ENCODE peak calls at places on chromosome 7, in six cellular contexts. One of them, this sample, is unnamed.

GRCh38 chr7:157718303-157719007 is 381.7 kb downstream of the DNAJB6 start:
- DNase-seq in stimulated activated CD8-positive, alpha-beta memory T cell treated with anti-CD3 and anti-CD28 coated beads, Interleukin-7, amount 100 ng/mL, for 48 hours: no peak
- DNase-seq in NCI-H1105: no peak
- DNase-seq in mucosa of gallbladder: no peak
- DNase-seq in foreskin fibroblast: no peak
- DNase-seq in stimulated activated CD4-positive, alpha-beta T cell treated with anti-CD3 and anti-CD28 coated beads, Interleukin-2, amount 100 ng/mL, for 48 hours: no peak
- DNase-seq in this sample: no peak

GRCh38 chr7:115763347-115763746 is 267.2 kb downstream of the TFEC start:
- DNase-seq in mucosa of gallbladder: no peak
- DNase-seq in NCI-H1105: no peak
- DNase-seq in stimulated activated CD4-positive, alpha-beta T cell treated with anti-CD3 and anti-CD28 coated beads, Interleukin-2, amount 100 ng/mL, for 48 hours: no peak
- DNase-seq in foreskin fibroblast: no peak
- DNase-seq in stimulated activated CD8-positive, alpha-beta memory T cell treated with anti-CD3 and anti-CD28 coated beads, Interleukin-7, amount 100 ng/mL, for 48 hours: no peak
- DNase-seq in this sample: no peak

GRCh38 chr7:10128748-10129147 is 844.9 kb upstream of the PHF14 start:
- DNase-seq in stimulated activated CD8-positive, alpha-beta memory T cell treated with anti-CD3 and anti-CD28 coated beads, Interleukin-7, amount 100 ng/mL, for 48 hours: no peak
- DNase-seq in stimulated activated CD4-positive, alpha-beta T cell treated with anti-CD3 and anti-CD28 coated beads, Interleukin-2, amount 100 ng/mL, for 48 hours: no peak
- DNase-seq in foreskin fibroblast: no peak
- DNase-seq in mucosa of gallbladder: no peak
- DNase-seq in NCI-H1105: peak
- DNase-seq in this sample: peak

GRCh38 chr7:1468203-1468602 is 8.9 kb upstream of the MICALL2 start:
- DNase-seq in stimulated activated CD4-positive, alpha-beta T cell treated with anti-CD3 and anti-CD28 coated beads, Interleukin-2, amount 100 ng/mL, for 48 hours: no peak
- DNase-seq in NCI-H1105: no peak
- DNase-seq in mucosa of gallbladder: no peak
- DNase-seq in stimulated activated CD8-positive, alpha-beta memory T cell treated with anti-CD3 and anti-CD28 coated beads, Interleukin-7, amount 100 ng/mL, for 48 hours: no peak
- DNase-seq in foreskin fibroblast: no peak
- DNase-seq in this sample: no peak

GRCh38 chr7:36278069-36278766 is 111.4 kb upstream of the ANLN start:
- DNase-seq in stimulated activated CD4-positive, alpha-beta T cell treated with anti-CD3 and anti-CD28 coated beads, Interleukin-2, amount 100 ng/mL, for 48 hours: no peak
- DNase-seq in foreskin fibroblast: no peak
- DNase-seq in NCI-H1105: no peak
- DNase-seq in mucosa of gallbladder: peak
- DNase-seq in stimulated activated CD8-positive, alpha-beta memory T cell treated with anti-CD3 and anti-CD28 coated beads, Interleukin-7, amount 100 ng/mL, for 48 hours: no peak
- DNase-seq in this sample: peak

GRCh38 chr7:42493436-42494198 is 256.6 kb upstream of the GLI3 start:
- DNase-seq in stimulated activated CD4-positive, alpha-beta T cell treated with anti-CD3 and anti-CD28 coated beads, Interleukin-2, amount 100 ng/mL, for 48 hours: no peak
- DNase-seq in stimulated activated CD8-positive, alpha-beta memory T cell treated with anti-CD3 and anti-CD28 coated beads, Interleukin-7, amount 100 ng/mL, for 48 hours: peak
- DNase-seq in NCI-H1105: no peak
- DNase-seq in mucosa of gallbladder: peak
- DNase-seq in foreskin fibroblast: peak
- DNase-seq in this sample: no peak

GRCh38 chr7:30914611-30915601 is 3.3 kb downstream of the AQP1 start:
- DNase-seq in stimulated activated CD4-positive, alpha-beta T cell treated with anti-CD3 and anti-CD28 coated beads, Interleukin-2, amount 100 ng/mL, for 48 hours: no peak
- DNase-seq in foreskin fibroblast: peak
- DNase-seq in mucosa of gallbladder: no peak
- DNase-seq in NCI-H1105: no peak
- DNase-seq in stimulated activated CD8-positive, alpha-beta memory T cell treated with anti-CD3 and anti-CD28 coated beads, Interleukin-7, amount 100 ng/mL, for 48 hours: no peak
- DNase-seq in this sample: no peak

GRCh38 chr7:119482209-119482608 is 790.8 kb upstream of the KCND2 start:
- DNase-seq in stimulated activated CD4-positive, alpha-beta T cell treated with anti-CD3 and anti-CD28 coated beads, Interleukin-2, amount 100 ng/mL, for 48 hours: no peak
- DNase-seq in foreskin fibroblast: no peak
- DNase-seq in NCI-H1105: no peak
- DNase-seq in mucosa of gallbladder: no peak
- DNase-seq in stimulated activated CD8-positive, alpha-beta memory T cell treated with anti-CD3 and anti-CD28 coated beads, Interleukin-7, amount 100 ng/mL, for 48 hours: no peak
- DNase-seq in this sample: no peak

GRCh38 chr7:146366938-146367337 is 250.3 kb downstream of the CNTNAP2 start:
- DNase-seq in foreskin fibroblast: no peak
- DNase-seq in stimulated activated CD8-positive, alpha-beta memory T cell treated with anti-CD3 and anti-CD28 coated beads, Interleukin-7, amount 100 ng/mL, for 48 hours: no peak
- DNase-seq in NCI-H1105: no peak
- DNase-seq in stimulated activated CD4-positive, alpha-beta T cell treated with anti-CD3 and anti-CD28 coated beads, Interleukin-2, amount 100 ng/mL, for 48 hours: no peak
- DNase-seq in mucosa of gallbladder: no peak
- DNase-seq in this sample: no peak

GRCh38 chr7:65308300-65308678 is 65.4 kb upstream of the ZNF92 start:
- DNase-seq in mucosa of gallbladder: no peak
- DNase-seq in foreskin fibroblast: no peak
- DNase-seq in NCI-H1105: no peak
- DNase-seq in stimulated activated CD4-positive, alpha-beta T cell treated with anti-CD3 and anti-CD28 coated beads, Interleukin-2, amount 100 ng/mL, for 48 hours: no peak
- DNase-seq in stimulated activated CD8-positive, alpha-beta memory T cell treated with anti-CD3 and anti-CD28 coated beads, Interleukin-7, amount 100 ng/mL, for 48 hours: no peak
- DNase-seq in this sample: no peak

GRCh38 chr7:63067897-63068585 is 930.6 kb upstream of the ZNF722 start:
- DNase-seq in mucosa of gallbladder: peak
- DNase-seq in stimulated activated CD4-positive, alpha-beta T cell treated with anti-CD3 and anti-CD28 coated beads, Interleukin-2, amount 100 ng/mL, for 48 hours: no peak
- DNase-seq in stimulated activated CD8-positive, alpha-beta memory T cell treated with anti-CD3 and anti-CD28 coated beads, Interleukin-7, amount 100 ng/mL, for 48 hours: no peak
- DNase-seq in NCI-H1105: peak
- DNase-seq in foreskin fibroblast: no peak
- DNase-seq in this sample: no peak

GRCh38 chr7:107890962-107891618 is at the start of gene DLD:
- DNase-seq in stimulated activated CD8-positive, alpha-beta memory T cell treated with anti-CD3 and anti-CD28 coated beads, Interleukin-7, amount 100 ng/mL, for 48 hours: peak
- DNase-seq in stimulated activated CD4-positive, alpha-beta T cell treated with anti-CD3 and anti-CD28 coated beads, Interleukin-2, amount 100 ng/mL, for 48 hours: peak
- DNase-seq in foreskin fibroblast: peak
- DNase-seq in mucosa of gallbladder: peak
- DNase-seq in NCI-H1105: peak
- DNase-seq in this sample: peak

GRCh38 chr7:44076101-44076895 is 6.0 kb downstream of the POLM start:
- DNase-seq in NCI-H1105: no peak
- DNase-seq in mucosa of gallbladder: peak
- DNase-seq in stimulated activated CD4-positive, alpha-beta T cell treated with anti-CD3 and anti-CD28 coated beads, Interleukin-2, amount 100 ng/mL, for 48 hours: no peak
- DNase-seq in stimulated activated CD8-positive, alpha-beta memory T cell treated with anti-CD3 and anti-CD28 coated beads, Interleukin-7, amount 100 ng/mL, for 48 hours: no peak
- DNase-seq in foreskin fibroblast: no peak
- DNase-seq in this sample: no peak

GRCh38 chr7:79137942-79138341 is 315.5 kb downstream of the MAGI2 start:
- DNase-seq in foreskin fibroblast: peak
- DNase-seq in stimulated activated CD8-positive, alpha-beta memory T cell treated with anti-CD3 and anti-CD28 coated beads, Interleukin-7, amount 100 ng/mL, for 48 hours: no peak
- DNase-seq in NCI-H1105: no peak
- DNase-seq in mucosa of gallbladder: no peak
- DNase-seq in stimulated activated CD4-positive, alpha-beta T cell treated with anti-CD3 and anti-CD28 coated beads, Interleukin-2, amount 100 ng/mL, for 48 hours: no peak
- DNase-seq in this sample: no peak

GRCh38 chr7:34034728-34035127 is 129.4 kb downstream of the BMPER start:
- DNase-seq in stimulated activated CD4-positive, alpha-beta T cell treated with anti-CD3 and anti-CD28 coated beads, Interleukin-2, amount 100 ng/mL, for 48 hours: no peak
- DNase-seq in stimulated activated CD8-positive, alpha-beta memory T cell treated with anti-CD3 and anti-CD28 coated beads, Interleukin-7, amount 100 ng/mL, for 48 hours: no peak
- DNase-seq in mucosa of gallbladder: no peak
- DNase-seq in NCI-H1105: no peak
- DNase-seq in foreskin fibroblast: no peak
- DNase-seq in this sample: no peak

GRCh38 chr7:35185908-35186731 is 67.8 kb downstream of the TBX20 start:
- DNase-seq in stimulated activated CD8-positive, alpha-beta memory T cell treated with anti-CD3 and anti-CD28 coated beads, Interleukin-7, amount 100 ng/mL, for 48 hours: no peak
- DNase-seq in foreskin fibroblast: peak
- DNase-seq in stimulated activated CD4-positive, alpha-beta T cell treated with anti-CD3 and anti-CD28 coated beads, Interleukin-2, amount 100 ng/mL, for 48 hours: peak
- DNase-seq in mucosa of gallbladder: no peak
- DNase-seq in NCI-H1105: peak
- DNase-seq in this sample: peak

GRCh38 chr7:42869131-42870020 is 42.5 kb downstream of the C7orf25 start:
- DNase-seq in stimulated activated CD4-positive, alpha-beta T cell treated with anti-CD3 and anti-CD28 coated beads, Interleukin-2, amount 100 ng/mL, for 48 hours: peak
- DNase-seq in stimulated activated CD8-positive, alpha-beta memory T cell treated with anti-CD3 and anti-CD28 coated beads, Interleukin-7, amount 100 ng/mL, for 48 hours: peak
- DNase-seq in foreskin fibroblast: peak
- DNase-seq in mucosa of gallbladder: no peak
- DNase-seq in NCI-H1105: no peak
- DNase-seq in this sample: no peak

GRCh38 chr7:8277394-8277982 is 15.5 kb upstream of the ICA1 start:
- DNase-seq in mucosa of gallbladder: no peak
- DNase-seq in foreskin fibroblast: no peak
- DNase-seq in NCI-H1105: no peak
- DNase-seq in stimulated activated CD8-positive, alpha-beta memory T cell treated with anti-CD3 and anti-CD28 coated beads, Interleukin-7, amount 100 ng/mL, for 48 hours: no peak
- DNase-seq in stimulated activated CD4-positive, alpha-beta T cell treated with anti-CD3 and anti-CD28 coated beads, Interleukin-2, amount 100 ng/mL, for 48 hours: no peak
- DNase-seq in this sample: no peak

GRCh38 chr7:134444198-134444960 is 14.5 kb downstream of the AKR1B1 start:
- DNase-seq in foreskin fibroblast: no peak
- DNase-seq in mucosa of gallbladder: no peak
- DNase-seq in NCI-H1105: no peak
- DNase-seq in stimulated activated CD4-positive, alpha-beta T cell treated with anti-CD3 and anti-CD28 coated beads, Interleukin-2, amount 100 ng/mL, for 48 hours: no peak
- DNase-seq in stimulated activated CD8-positive, alpha-beta memory T cell treated with anti-CD3 and anti-CD28 coated beads, Interleukin-7, amount 100 ng/mL, for 48 hours: no peak
- DNase-seq in this sample: no peak

GRCh38 chr7:127652333-127653248 is 597 bp downstream of the SND1 start:
- DNase-seq in mucosa of gallbladder: no peak
- DNase-seq in foreskin fibroblast: no peak
- DNase-seq in stimulated activated CD4-positive, alpha-beta T cell treated with anti-CD3 and anti-CD28 coated beads, Interleukin-2, amount 100 ng/mL, for 48 hours: no peak
- DNase-seq in NCI-H1105: no peak
- DNase-seq in stimulated activated CD8-positive, alpha-beta memory T cell treated with anti-CD3 and anti-CD28 coated beads, Interleukin-7, amount 100 ng/mL, for 48 hours: no peak
- DNase-seq in this sample: no peak

GRCh38 chr7:25347360-25347759 is 119.1 kb upstream of the NPVF start:
- DNase-seq in stimulated activated CD8-positive, alpha-beta memory T cell treated with anti-CD3 and anti-CD28 coated beads, Interleukin-7, amount 100 ng/mL, for 48 hours: no peak
- DNase-seq in foreskin fibroblast: no peak
- DNase-seq in mucosa of gallbladder: no peak
- DNase-seq in stimulated activated CD4-positive, alpha-beta T cell treated with anti-CD3 and anti-CD28 coated beads, Interleukin-2, amount 100 ng/mL, for 48 hours: no peak
- DNase-seq in NCI-H1105: no peak
- DNase-seq in this sample: no peak

GRCh38 chr7:99061001-99061779 is 82.7 kb downstream of the SMURF1 start:
- DNase-seq in foreskin fibroblast: no peak
- DNase-seq in stimulated activated CD4-positive, alpha-beta T cell treated with anti-CD3 and anti-CD28 coated beads, Interleukin-2, amount 100 ng/mL, for 48 hours: no peak
- DNase-seq in NCI-H1105: no peak
- DNase-seq in mucosa of gallbladder: no peak
- DNase-seq in stimulated activated CD8-positive, alpha-beta memory T cell treated with anti-CD3 and anti-CD28 coated beads, Interleukin-7, amount 100 ng/mL, for 48 hours: no peak
- DNase-seq in this sample: no peak

GRCh38 chr7:119925890-119926289 is 347.1 kb upstream of the KCND2 start:
- DNase-seq in NCI-H1105: no peak
- DNase-seq in stimulated activated CD4-positive, alpha-beta T cell treated with anti-CD3 and anti-CD28 coated beads, Interleukin-2, amount 100 ng/mL, for 48 hours: no peak
- DNase-seq in mucosa of gallbladder: no peak
- DNase-seq in stimulated activated CD8-positive, alpha-beta memory T cell treated with anti-CD3 and anti-CD28 coated beads, Interleukin-7, amount 100 ng/mL, for 48 hours: no peak
- DNase-seq in foreskin fibroblast: no peak
- DNase-seq in this sample: no peak

GRCh38 chr7:14767716-14768425 is 134.7 kb downstream of the DGKB start:
- DNase-seq in foreskin fibroblast: no peak
- DNase-seq in stimulated activated CD4-positive, alpha-beta T cell treated with anti-CD3 and anti-CD28 coated beads, Interleukin-2, amount 100 ng/mL, for 48 hours: no peak
- DNase-seq in NCI-H1105: no peak
- DNase-seq in mucosa of gallbladder: no peak
- DNase-seq in stimulated activated CD8-positive, alpha-beta memory T cell treated with anti-CD3 and anti-CD28 coated beads, Interleukin-7, amount 100 ng/mL, for 48 hours: no peak
- DNase-seq in this sample: no peak